ENCODE peak calls at places on chromosomes 7 and 10, in six cellular contexts. G is left colon, H is BE2C, S is ascending aorta, R is pancreas, B is NCI-H1092 treated with DMSO at 0.1 percent for 48 hours. W is an unnamed sample.

GRCh38 chr7:43456200-43456599 is 126.7 kb upstream of the STK17A start:
- DNase-seq in B (no peak), H (no peak), S (no peak), G (no peak), R (no peak), W (no peak)

GRCh38 chr7:29565982-29566746 is 2.5 kb downstream of the PRR15 start:
- DNase-seq in B (no peak), H (no peak), R (peak; percentile 55), S (peak; percentile 65), G (peak; percentile 63), W (no peak)

GRCh38 chr7:30920584-30921539 is 9.2 kb downstream of the AQP1 start:
- DNase-seq in R (peak; percentile 36), S (peak; percentile 90), G (peak; percentile 3), B (no peak), H (peak; percentile 7), W (no peak)

GRCh38 chr10:114043532-114044250 is at the start of gene ADRB1:
- DNase-seq in S (peak; percentile 77), H (peak; percentile 68), R (peak; percentile 93), B (peak; percentile 32), G (peak; percentile 75), W (peak; percentile 52)

GRCh38 chr7:112159346-112159745 is 46.9 kb downstream of the DOCK4 start:
- DNase-seq in R (no peak), B (no peak), G (no peak), S (no peak), H (no peak), W (no peak)

GRCh38 chr7:111919690-111920179 is 286.5 kb downstream of the DOCK4 start:
- DNase-seq in R (no peak), H (no peak), S (no peak), G (no peak), B (no peak), W (no peak)

GRCh38 chr10:129426670-129427069 is 40.4 kb upstream of the MGMT start:
- DNase-seq in S (no peak), R (no peak), B (no peak), H (no peak), G (no peak), W (no peak)

GRCh38 chr7:75962607-75963382 is 31.6 kb downstream of the TMEM120A start:
- DNase-seq in S (peak; percentile 89), B (no peak), G (no peak), R (no peak), H (no peak), W (no peak)

GRCh38 chr10:97408496-97408992 is 7.4 kb upstream of the RRP12 start:
- DNase-seq in B (no peak), G (peak; percentile 36), H (no peak), R (no peak), S (no peak), W (no peak)

W was measured in tibial nerve.